ENCODE peak calls at places on chromosome 19, in six cellular contexts. One of them, this sample, is unnamed.

GRCh38 chr19:40300668-40301067 is 15.5 kb upstream of the AKT2 start:
- DNase-seq in adrenal gland: no peak
- DNase-seq in fibroblast of lung: no peak
- DNase-seq in AG09319: no peak
- DNase-seq in tibial nerve: no peak
- DNase-seq in thoracic aorta: no peak
- DNase-seq in this sample: no peak

GRCh38 chr19:16376649-16377048 is 52.0 kb downstream of the KLF2 start:
- DNase-seq in adrenal gland: no peak
- DNase-seq in fibroblast of lung: no peak
- DNase-seq in AG09319: no peak
- DNase-seq in tibial nerve: no peak
- DNase-seq in thoracic aorta: no peak
- DNase-seq in this sample: no peak

GRCh38 chr19:40279120-40279551 is 6.0 kb downstream of the AKT2 start:
- DNase-seq in adrenal gland: no peak
- DNase-seq in fibroblast of lung: peak
- DNase-seq in AG09319: no peak
- DNase-seq in tibial nerve: peak
- DNase-seq in thoracic aorta: no peak
- DNase-seq in this sample: no peak

GRCh38 chr19:47350599-47350998 is 1.5 kb downstream of the DHX34 start:
- DNase-seq in adrenal gland: no peak
- DNase-seq in fibroblast of lung: no peak
- DNase-seq in AG09319: no peak
- DNase-seq in tibial nerve: no peak
- DNase-seq in thoracic aorta: no peak
- DNase-seq in this sample: no peak

GRCh38 chr19:2711175-2711936 is 8.9 kb upstream of the GNG7 start:
- DNase-seq in adrenal gland: no peak
- DNase-seq in fibroblast of lung: peak
- DNase-seq in AG09319: no peak
- DNase-seq in tibial nerve: no peak
- DNase-seq in thoracic aorta: no peak
- DNase-seq in this sample: no peak

GRCh38 chr19:57052102-57052501 is 67.7 kb upstream of the USP29 start:
- DNase-seq in adrenal gland: no peak
- DNase-seq in fibroblast of lung: no peak
- DNase-seq in AG09319: no peak
- DNase-seq in tibial nerve: no peak
- DNase-seq in thoracic aorta: no peak
- DNase-seq in this sample: no peak

GRCh38 chr19:48394331-48395169 is 1.1 kb downstream of the GRIN2D start:
- DNase-seq in adrenal gland: no peak
- DNase-seq in fibroblast of lung: no peak
- DNase-seq in AG09319: no peak
- DNase-seq in tibial nerve: no peak
- DNase-seq in thoracic aorta: no peak
- DNase-seq in this sample: no peak

GRCh38 chr19:50417138-50417849 is 1.4 kb upstream of the SPIB start:
- DNase-seq in adrenal gland: no peak
- DNase-seq in fibroblast of lung: no peak
- DNase-seq in AG09319: no peak
- DNase-seq in tibial nerve: no peak
- DNase-seq in thoracic aorta: no peak
- DNase-seq in this sample: no peak

GRCh38 chr19:54364775-54365257 is at the start of gene LAIR1:
- DNase-seq in adrenal gland: peak
- DNase-seq in fibroblast of lung: no peak
- DNase-seq in AG09319: no peak
- DNase-seq in tibial nerve: peak
- DNase-seq in thoracic aorta: no peak
- DNase-seq in this sample: no peak

GRCh38 chr19:11010041-11010440 is 49.2 kb downstream of the SMARCA4 start:
- DNase-seq in adrenal gland: no peak
- DNase-seq in fibroblast of lung: no peak
- DNase-seq in AG09319: no peak
- DNase-seq in tibial nerve: no peak
- DNase-seq in thoracic aorta: no peak
- DNase-seq in this sample: no peak

GRCh38 chr19:16208064-16208759 is 10.5 kb downstream of the AP1M1 start:
- DNase-seq in adrenal gland: no peak
- DNase-seq in fibroblast of lung: no peak
- DNase-seq in AG09319: no peak
- DNase-seq in tibial nerve: no peak
- DNase-seq in thoracic aorta: no peak
- DNase-seq in this sample: no peak

GRCh38 chr19:28634837-28635236 is 578.1 kb downstream of the UQCRFS1 start:
- DNase-seq in adrenal gland: no peak
- DNase-seq in fibroblast of lung: no peak
- DNase-seq in AG09319: no peak
- DNase-seq in tibial nerve: no peak
- DNase-seq in thoracic aorta: no peak
- DNase-seq in this sample: no peak

GRCh38 chr19:28632357-28633076 is 580.4 kb downstream of the UQCRFS1 start:
- DNase-seq in adrenal gland: no peak
- DNase-seq in fibroblast of lung: no peak
- DNase-seq in AG09319: no peak
- DNase-seq in tibial nerve: no peak
- DNase-seq in thoracic aorta: no peak
- DNase-seq in this sample: no peak

GRCh38 chr19:28631931-28632330 is 581.0 kb downstream of the UQCRFS1 start:
- DNase-seq in adrenal gland: no peak
- DNase-seq in fibroblast of lung: no peak
- DNase-seq in AG09319: no peak
- DNase-seq in tibial nerve: no peak
- DNase-seq in thoracic aorta: no peak
- DNase-seq in this sample: no peak

GRCh38 chr19:28633223-28634030 is 579.5 kb downstream of the UQCRFS1 start:
- DNase-seq in adrenal gland: peak
- DNase-seq in fibroblast of lung: peak
- DNase-seq in AG09319: peak
- DNase-seq in tibial nerve: no peak
- DNase-seq in thoracic aorta: no peak
- DNase-seq in this sample: no peak

DNA sequence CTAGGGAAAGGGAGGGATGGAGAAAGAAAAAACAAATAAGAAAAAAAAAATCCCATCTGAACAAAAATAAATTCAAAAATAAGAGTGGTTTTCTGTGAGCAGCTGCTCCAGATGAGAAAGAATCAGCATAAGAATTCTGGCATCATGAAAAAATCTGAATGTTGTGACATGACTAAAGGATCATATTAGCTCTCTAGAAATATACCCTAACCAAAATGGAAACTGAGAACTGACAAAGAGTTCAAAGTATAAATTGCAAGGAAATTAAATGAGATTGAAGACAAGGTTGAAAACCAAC is 579.0 kb downstream of the UQCRFS1 start:
- DNase-seq in adrenal gland: no peak
- DNase-seq in fibroblast of lung: no peak
- DNase-seq in AG09319: no peak
- DNase-seq in tibial nerve: no peak
- DNase-seq in thoracic aorta: no peak
- DNase-seq in this sample: no peak
- TF ChIP-seq CTCF in adrenal gland: no peak
- TF ChIP-seq CTCF in fibroblast of lung: no peak
- TF ChIP-seq CTCF in AG09319: no peak
- TF ChIP-seq CTCF in tibial nerve: no peak
- TF ChIP-seq CTCF in thoracic aorta: peak
- TF ChIP-seq CTCF in this sample: peak

DNA sequence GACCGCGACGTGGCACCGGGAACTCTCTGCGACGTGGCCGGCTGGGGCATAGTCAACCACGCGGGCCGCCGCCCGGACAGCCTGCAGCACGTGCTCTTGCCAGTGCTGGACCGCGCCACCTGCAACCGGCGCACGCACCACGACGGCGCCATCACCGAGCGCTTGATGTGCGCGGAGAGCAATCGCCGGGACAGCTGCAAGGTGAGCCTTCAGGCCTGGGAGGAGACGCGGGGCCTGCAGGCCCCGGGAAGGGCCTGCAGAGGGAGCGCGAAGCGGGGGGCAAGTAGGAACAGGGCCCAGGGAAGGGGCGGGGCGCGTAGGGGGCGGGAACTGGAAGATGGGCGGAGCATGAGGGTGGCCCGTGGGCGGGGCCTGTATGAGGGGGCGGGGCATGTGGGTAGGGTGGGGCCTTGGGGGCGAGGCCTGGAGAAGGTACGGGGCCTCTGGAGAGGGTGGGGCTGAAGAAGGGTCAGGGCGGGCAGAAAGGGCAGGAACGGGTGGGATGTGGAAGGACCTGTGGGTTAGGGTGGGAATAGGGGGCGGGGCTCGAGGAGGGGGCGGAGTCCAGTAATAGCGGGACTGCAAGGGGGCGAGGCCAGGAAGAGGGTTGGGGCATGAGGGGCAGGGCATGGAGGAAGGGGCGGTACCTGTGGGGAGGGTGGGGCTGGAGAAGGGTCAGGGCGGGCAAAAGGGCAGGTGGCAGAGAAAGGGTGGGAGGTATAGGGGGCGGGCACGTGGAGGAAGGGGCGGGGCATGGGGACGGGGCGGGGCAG is 2.5 kb downstream of the CFD start:
- DNase-seq in adrenal gland: peak
- DNase-seq in fibroblast of lung: no peak
- DNase-seq in AG09319: no peak
- DNase-seq in tibial nerve: no peak
- DNase-seq in thoracic aorta: no peak
- DNase-seq in this sample: no peak
- TF ChIP-seq CTCF in adrenal gland: no peak
- TF ChIP-seq CTCF in fibroblast of lung: no peak
- TF ChIP-seq CTCF in AG09319: no peak
- TF ChIP-seq CTCF in tibial nerve: no peak
- TF ChIP-seq CTCF in thoracic aorta: no peak
- TF ChIP-seq CTCF in this sample: peak

DNA sequence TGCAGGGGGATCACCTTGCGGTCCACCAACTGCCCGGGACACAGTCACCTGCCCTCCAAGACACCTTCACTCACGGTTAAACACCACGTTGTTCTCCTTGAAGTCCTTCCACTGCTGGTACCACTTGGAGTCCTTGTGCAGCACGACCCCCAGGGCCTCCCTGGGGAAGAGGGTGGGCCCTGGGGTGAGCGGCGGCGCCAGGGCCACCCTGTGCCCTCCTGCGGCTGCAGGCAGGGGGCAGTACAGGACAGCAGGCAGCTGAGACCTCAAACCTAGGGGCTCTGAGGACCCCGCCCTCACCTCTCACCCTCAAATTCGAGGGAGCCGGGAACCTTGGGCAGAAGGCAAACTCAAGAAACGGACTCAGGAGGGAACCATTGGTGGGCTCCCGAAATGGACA is 7.5 kb upstream of the CTXN1 start:
- DNase-seq in adrenal gland: no peak
- DNase-seq in fibroblast of lung: no peak
- DNase-seq in AG09319: no peak
- DNase-seq in tibial nerve: no peak
- DNase-seq in thoracic aorta: no peak
- DNase-seq in this sample: no peak
- TF ChIP-seq CTCF in adrenal gland: no peak
- TF ChIP-seq CTCF in fibroblast of lung: peak
- TF ChIP-seq CTCF in AG09319: peak
- TF ChIP-seq CTCF in tibial nerve: no peak
- TF ChIP-seq CTCF in thoracic aorta: no peak
- TF ChIP-seq CTCF in this sample: peak

GRCh38 chr19:1406818-1407661 is at the start of gene DAZAP1:
- DNase-seq in adrenal gland: peak
- DNase-seq in fibroblast of lung: peak
- DNase-seq in AG09319: peak
- DNase-seq in tibial nerve: peak
- DNase-seq in thoracic aorta: peak
- DNase-seq in this sample: peak
- TF ChIP-seq CTCF in adrenal gland: peak
- TF ChIP-seq CTCF in fibroblast of lung: peak
- TF ChIP-seq CTCF in AG09319: peak
- TF ChIP-seq CTCF in tibial nerve: peak
- TF ChIP-seq CTCF in thoracic aorta: peak
- TF ChIP-seq CTCF in this sample: peak

DNA sequence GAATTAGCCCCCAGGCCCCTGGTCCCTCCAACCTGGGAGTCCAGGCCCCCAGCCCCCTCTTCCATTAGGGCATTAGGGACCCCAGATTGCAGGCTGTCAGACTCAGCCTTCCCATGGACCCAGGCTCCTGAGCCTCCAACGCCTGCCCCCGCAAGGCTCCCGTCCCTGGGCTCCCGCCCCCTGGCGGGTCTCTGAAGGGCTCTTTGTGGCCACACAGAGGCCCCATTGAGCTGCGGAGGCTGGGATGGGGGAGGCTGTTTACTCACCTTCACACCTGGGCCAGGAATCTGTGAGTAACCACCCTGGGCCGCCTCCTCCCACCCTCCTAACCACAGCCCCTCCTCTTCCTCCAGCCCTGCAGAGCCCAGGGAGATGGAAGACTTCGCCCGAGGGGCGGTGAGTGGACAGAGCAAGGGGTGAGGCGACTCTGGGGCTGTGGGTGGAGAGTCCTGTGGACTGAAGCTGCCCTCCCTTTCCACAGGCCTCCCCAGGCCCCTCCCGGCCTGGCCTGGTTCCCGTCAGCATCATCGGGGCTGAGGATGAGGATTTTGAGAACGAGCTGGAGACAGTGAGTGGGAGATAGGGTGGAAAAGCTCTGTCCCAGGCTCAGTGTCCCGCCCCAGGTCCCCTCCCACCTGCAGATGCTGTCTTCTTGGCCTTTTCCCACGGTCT is 4.9 kb downstream of the ARHGEF1 start:
- DNase-seq in adrenal gland: no peak
- DNase-seq in fibroblast of lung: peak
- DNase-seq in AG09319: no peak
- DNase-seq in tibial nerve: no peak
- DNase-seq in thoracic aorta: no peak
- DNase-seq in this sample: no peak
- TF ChIP-seq CTCF in adrenal gland: no peak
- TF ChIP-seq CTCF in fibroblast of lung: no peak
- TF ChIP-seq CTCF in AG09319: no peak
- TF ChIP-seq CTCF in tibial nerve: no peak
- TF ChIP-seq CTCF in thoracic aorta: no peak
- TF ChIP-seq CTCF in this sample: no peak

GRCh38 chr19:8323781-8324185 is 2.5 kb downstream of the RPS28 start:
- DNase-seq in adrenal gland: no peak
- DNase-seq in fibroblast of lung: no peak
- DNase-seq in AG09319: no peak
- DNase-seq in tibial nerve: no peak
- DNase-seq in thoracic aorta: no peak
- DNase-seq in this sample: no peak
- TF ChIP-seq CTCF in adrenal gland: no peak
- TF ChIP-seq CTCF in fibroblast of lung: no peak
- TF ChIP-seq CTCF in AG09319: no peak
- TF ChIP-seq CTCF in tibial nerve: no peak
- TF ChIP-seq CTCF in thoracic aorta: no peak
- TF ChIP-seq CTCF in this sample: no peak

GRCh38 chr19:1252818-1253513 is 4.6 kb downstream of the MIDN start:
- DNase-seq in adrenal gland: peak
- DNase-seq in fibroblast of lung: peak
- DNase-seq in AG09319: peak
- DNase-seq in tibial nerve: peak
- DNase-seq in thoracic aorta: peak
- DNase-seq in this sample: no peak
- TF ChIP-seq CTCF in adrenal gland: peak
- TF ChIP-seq CTCF in fibroblast of lung: peak
- TF ChIP-seq CTCF in AG09319: peak
- TF ChIP-seq CTCF in tibial nerve: no peak
- TF ChIP-seq CTCF in thoracic aorta: peak
- TF ChIP-seq CTCF in this sample: no peak

GRCh38 chr19:58366576-58367430 is 4.3 kb upstream of the ZNF497 start:
- DNase-seq in adrenal gland: no peak
- DNase-seq in fibroblast of lung: no peak
- DNase-seq in AG09319: no peak
- DNase-seq in tibial nerve: no peak
- DNase-seq in thoracic aorta: no peak
- DNase-seq in this sample: no peak
- TF ChIP-seq CTCF in adrenal gland: no peak
- TF ChIP-seq CTCF in fibroblast of lung: no peak
- TF ChIP-seq CTCF in AG09319: no peak
- TF ChIP-seq CTCF in tibial nerve: no peak
- TF ChIP-seq CTCF in thoracic aorta: no peak
- TF ChIP-seq CTCF in this sample: no peak

This sample was measured in type B pancreatic cell.